ENCODE peak calls at places on chromosome 14, in four cellular contexts. E is tibial artery, H is T-helper 17 cell, M is globus pallidus. F is an unnamed sample.

GRCh38 chr14:90675399-90675798 is 140.8 kb downstream of the TTC7B start:
- DNase-seq in M (no peak), H (no peak), E (peak), F (no peak)

GRCh38 chr14:102223682-102224081 is 81.3 kb downstream of the MOK start:
- DNase-seq in H (no peak), E (no peak), M (no peak), F (no peak)

GRCh38 chr14:83433618-83434017 is 1900.0 kb upstream of the SEL1L start:
- DNase-seq in M (no peak), H (no peak), E (no peak), F (no peak)

GRCh38 chr14:32507029-32507984 is 178.2 kb downstream of the AKAP6 start:
- DNase-seq in H (no peak), E (no peak), M (no peak), F (no peak)

GRCh38 chr14:77407158-77407557 is 16.2 kb downstream of the NOXRED1 start:
- DNase-seq in M (no peak), E (no peak), H (no peak), F (no peak)

GRCh38 chr14:72515779-72516770 is 377.8 kb downstream of the DPF3 start:
- DNase-seq in H (no peak), M (no peak), E (no peak), F (no peak)

GRCh38 chr14:58476320-58476719 is 48.8 kb downstream of the KIAA0586 start:
- DNase-seq in M (no peak), E (no peak), H (no peak), F (no peak)

GRCh38 chr14:33934043-33934750 is 16.7 kb downstream of the EGLN3 start:
- DNase-seq in M (no peak), E (no peak), H (no peak), F (no peak)

GRCh38 chr14:93970967-93971634 is 5.3 kb downstream of the ASB2 start:
- DNase-seq in E (no peak), M (no peak), H (no peak), F (no peak)

GRCh38 chr14:71465316-71465715 is 466.9 kb upstream of the RGS6 start:
- DNase-seq in M (no peak), E (no peak), H (no peak), F (no peak)

GRCh38 chr14:102183922-102184677 is 44.4 kb downstream of the WDR20 start:
- DNase-seq in E (no peak), H (no peak), M (peak), F (no peak)

GRCh38 chr14:50064993-50065392 is 51.4 kb downstream of the VCPKMT start:
- DNase-seq in E (no peak), M (peak), H (no peak), F (no peak)

F was measured in iPS-NIHi11.